ENCODE peak calls at places on chromosome 12, in seven cellular contexts. I is right atrium auricular region; L is neural progenitor cell; V is astrocyte; G is CD8-positive, alpha-beta T cell; Q is lung; S is fibroblast of pulmonary artery. U is an unnamed sample.

GRCh38 chr12:89492883-89493282 is 31.7 kb downstream of the GALNT4 start:
- DNase-seq in S (no peak), I (no peak), G (no peak), Q (no peak), V (no peak), L (no peak), U (no peak)

GRCh38 chr12:101696477-101697196 is 803 bp upstream of the CHPT1 start:
- DNase-seq in I (peak; percentile 83), L (no peak), G (no peak), V (no peak), S (peak; percentile 18), Q (peak; percentile 54), U (no peak)

GRCh38 chr12:71216725-71217579 is 59.2 kb upstream of the TSPAN8 start:
- DNase-seq in G (no peak), L (peak; percentile 35), I (no peak), S (peak; percentile 46), Q (no peak), V (peak; percentile 17), U (no peak)

GRCh38 chr12:8034802-8035201 is 2.3 kb downstream of the FOXJ2 start:
- DNase-seq in V (no peak), I (no peak), S (no peak), Q (no peak), L (no peak), G (no peak), U (no peak)

GRCh38 chr12:130479401-130480125 is 141.9 kb downstream of the PIWIL1 start:
- DNase-seq in V (no peak), G (no peak), L (no peak), S (no peak), I (no peak), Q (no peak), U (no peak)

GRCh38 chr12:96720363-96720705 is 186.7 kb upstream of the NEDD1 start:
- DNase-seq in Q (no peak), V (no peak), G (no peak), I (no peak), L (no peak), S (no peak), U (peak; percentile 14)

GRCh38 chr12:11849752-11850504 is 200.5 kb downstream of the ETV6 start:
- DNase-seq in Q (no peak), I (no peak), S (no peak), L (no peak), G (no peak), V (no peak), U (no peak)

GRCh38 chr12:94437303-94437702 is 22.4 kb downstream of the CEP83 start:
- DNase-seq in G (no peak), I (no peak), Q (no peak), L (no peak), S (no peak), V (no peak), U (no peak)

GRCh38 chr12:47903151-47903611 is 1.6 kb downstream of the VDR start:
- DNase-seq in G (no peak), I (no peak), V (peak; percentile 87), Q (no peak), L (no peak), S (peak; percentile 57), U (no peak)

GRCh38 chr12:95976416-95976832 is 19.7 kb downstream of the HAL start:
- DNase-seq in S (peak; percentile 31), G (no peak), L (no peak), V (peak; percentile 18), Q (no peak), I (peak; percentile 36), U (no peak)

GRCh38 chr12:98644433-98644711 is 216 bp downstream of the IKBIP start:
- DNase-seq in L (no peak), Q (no peak), G (peak; percentile 18), S (no peak), I (no peak), V (no peak), U (no peak)

GRCh38 chr12:5783274-5783920 is 161.7 kb downstream of the ANO2 start:
- DNase-seq in V (no peak), Q (peak; percentile 20), S (no peak), I (peak; percentile 16), G (no peak), L (no peak), U (no peak)

GRCh38 chr12:18383203-18383602 is 121.9 kb downstream of the PIK3C2G start:
- DNase-seq in Q (no peak), G (no peak), L (no peak), V (peak; percentile 91), I (no peak), S (peak; percentile 96), U (no peak)

GRCh38 chr12:121953695-121954094 is 35.3 kb downstream of the CFAP251 start:
- DNase-seq in V (no peak), S (no peak), L (no peak), I (no peak), Q (no peak), G (no peak), U (no peak)

GRCh38 chr12:180445-180844 is 33.5 kb downstream of the SLC6A12 start:
- DNase-seq in I (peak; percentile 62), S (no peak), L (no peak), Q (no peak), G (no peak), V (peak; percentile 8), U (no peak)

GRCh38 chr12:69987453-69988102 is 162.6 kb downstream of the MYRFL start:
- DNase-seq in S (peak; percentile 98), G (no peak), Q (no peak), I (no peak), V (peak; percentile 99), L (no peak), U (no peak)

GRCh38 chr12:5817246-5817645 is 127.8 kb downstream of the ANO2 start:
- DNase-seq in I (no peak), V (no peak), G (no peak), Q (no peak), S (no peak), L (no peak), U (no peak)

GRCh38 chr12:10736460-10736859 is 13.3 kb upstream of the YBX3 start:
- DNase-seq in V (no peak), I (no peak), L (no peak), G (no peak), Q (no peak), S (no peak), U (no peak)

GRCh38 chr12:105100207-105100985 is 7.1 kb upstream of the WASHC4 start:
- DNase-seq in V (peak; percentile 55), S (peak; percentile 75), L (no peak), Q (no peak), G (no peak), I (no peak), U (no peak)

GRCh38 chr12:13179159-13180074 is 17.1 kb upstream of the EMP1 start:
- DNase-seq in Q (peak; percentile 35), V (no peak), G (peak; percentile 44), I (no peak), L (peak; percentile 75), S (peak; percentile 50), U (peak; percentile 62)

GRCh38 chr12:124020398-124021024 is 47.5 kb downstream of the ZNF664 start:
- DNase-seq in L (no peak), G (no peak), V (no peak), I (no peak), S (peak; percentile 77), Q (no peak), U (no peak)

GRCh38 chr12:55891310-55891709 is 36.4 kb downstream of the PYM1 start:
- DNase-seq in I (no peak), V (no peak), Q (no peak), L (no peak), S (no peak), G (no peak), U (no peak)

GRCh38 chr12:116532428-116532827 is 26.8 kb upstream of the MAP1LC3B2 start:
- DNase-seq in G (no peak), Q (no peak), S (no peak), L (no peak), V (no peak), I (no peak), U (no peak)
- TF ChIP-seq CTCF in G (no peak), Q (no peak), S (no peak), L (no peak), V (no peak), I (no peak), U (no peak)

DNA sequence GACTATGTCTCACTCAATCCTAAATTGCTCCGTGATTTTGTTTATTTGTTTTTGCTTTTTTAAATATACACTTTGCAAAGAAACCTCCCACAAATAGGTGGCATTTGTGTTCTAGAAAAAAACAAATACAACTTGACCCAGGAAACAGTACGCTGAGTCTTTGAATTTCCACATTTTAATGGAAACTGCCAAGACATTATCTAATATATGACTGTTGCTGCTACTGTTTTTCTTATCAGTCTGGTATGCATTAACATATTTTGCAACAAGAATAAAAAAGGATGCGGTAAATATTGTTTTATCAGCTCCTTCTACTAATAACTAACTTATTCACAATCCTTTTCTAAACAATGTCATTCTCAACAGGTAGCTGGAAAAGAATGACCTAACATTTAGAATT is 187.4 kb downstream of the LRIG3 start:
- DNase-seq in I (no peak), G (no peak), L (no peak), S (peak; percentile 54), V (peak; percentile 58), Q (no peak), U (no peak)
- TF ChIP-seq CTCF in I (no peak), G (no peak), L (no peak), S (no peak), V (no peak), Q (no peak), U (no peak)

DNA sequence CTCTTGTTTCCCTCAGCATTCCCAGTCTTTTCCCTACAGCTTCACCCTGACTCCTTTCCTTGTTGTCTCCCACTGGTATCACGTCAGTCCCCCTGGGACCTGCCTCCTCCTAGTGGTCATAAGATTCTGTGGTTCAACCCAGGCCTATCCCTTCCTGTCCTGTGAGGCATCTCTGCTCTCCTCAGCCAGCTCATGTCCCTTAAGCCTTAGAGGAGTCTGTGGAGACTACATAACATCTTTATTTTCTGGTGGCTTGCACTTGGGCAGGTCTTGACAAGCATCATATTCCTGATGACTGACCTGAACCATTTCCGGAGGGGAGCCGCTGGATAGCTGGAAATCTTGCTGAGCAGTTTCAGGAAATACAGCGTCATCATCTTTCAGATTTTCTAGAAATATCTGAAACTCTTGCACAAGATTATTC is 698 bp downstream of the C12orf71 start:
- DNase-seq in L (peak; percentile 21), V (no peak), Q (no peak), I (no peak), G (no peak), S (peak; percentile 54), U (no peak)
- TF ChIP-seq CTCF in L (peak; percentile 38), V (no peak), Q (no peak), I (no peak), G (no peak), S (peak; percentile 14), U (no peak)

GRCh38 chr12:25872137-25872536 is 86.3 kb upstream of the RASSF8 start:
- DNase-seq in I (no peak), G (no peak), S (no peak), V (no peak), L (no peak), Q (no peak), U (no peak)
- TF ChIP-seq CTCF in I (no peak), G (no peak), S (no peak), V (no peak), L (no peak), Q (no peak), U (no peak)

DNA sequence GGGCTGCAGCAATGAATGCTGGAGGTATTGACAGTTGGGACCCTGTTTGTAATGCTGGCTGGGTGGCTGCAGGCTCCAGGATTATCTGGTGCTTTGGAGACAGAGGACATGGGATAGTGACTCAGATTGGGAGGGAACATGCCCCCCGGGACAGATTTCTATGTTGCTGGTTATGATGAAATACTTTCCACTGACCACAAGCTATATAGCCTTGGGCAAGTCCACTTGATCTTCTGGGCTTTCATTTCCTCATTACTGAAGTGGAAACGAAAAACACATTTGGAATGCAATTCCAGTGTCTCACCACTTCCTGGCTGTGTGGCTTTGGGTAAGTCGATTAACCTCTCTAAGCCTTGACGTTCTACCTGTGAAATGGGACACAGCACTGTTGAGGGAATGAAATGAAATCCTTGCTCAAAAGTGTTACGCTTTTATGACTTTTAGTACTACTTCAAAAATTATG is 6.3 kb upstream of the TPCN1 start:
- DNase-seq in V (peak; percentile 99), L (no peak), G (no peak), S (peak; percentile 98), Q (peak; percentile 70), I (peak; percentile 92), U (no peak)
- TF ChIP-seq CTCF in V (no peak), L (no peak), G (no peak), S (no peak), Q (no peak), I (no peak), U (no peak)